ENCODE peak calls at places on chromosomes 16 and 17, in ten cellular contexts. V, I, E, T, J, Q, W, S, Z and X are unnamed samples.

GRCh38 chr17:61460796-61461585 is 8.8 kb downstream of the TBX4 start:
- DNase-seq in V (no peak), I (no peak), E (no peak), T (no peak), J (no peak), Q (no peak), W (no peak), S (no peak), Z (no peak), X (peak; percentile 12)

GRCh38 chr16:57093845-57094564 is 1.6 kb downstream of the CPNE2 start:
- DNase-seq in V (no peak), I (no peak), E (no peak), T (no peak), J (peak; percentile 38), Q (no peak), W (no peak), S (no peak), Z (no peak), X (no peak)

GRCh38 chr17:57911834-57912673 is 43.2 kb downstream of the CUEDC1 start:
- DNase-seq in V (peak; percentile 95), I (no peak), E (no peak), T (no peak), J (peak; percentile 96), Q (peak; percentile 89), W (no peak), S (no peak), Z (no peak), X (no peak)

GRCh38 chr16:84397090-84397489 is 28.8 kb downstream of the ATP2C2 start:
- DNase-seq in V (no peak), I (no peak), E (peak; percentile 12), T (no peak), J (peak; percentile 72), Q (no peak), W (no peak), S (no peak), Z (no peak), X (no peak)

GRCh38 chr16:84109598-84110325 is 7.0 kb downstream of the MBTPS1 start:
- DNase-seq in V (no peak), I (no peak), E (no peak), T (no peak), J (no peak), Q (no peak), W (no peak), S (no peak), Z (no peak), X (no peak)

GRCh38 chr17:74738051-74738996 is 1.3 kb downstream of the RAB37 start:
- DNase-seq in V (no peak), I (peak; percentile 61), E (no peak), T (peak; percentile 92), J (peak; percentile 63), Q (no peak), W (peak; percentile 72), S (no peak), Z (peak; percentile 67), X (no peak)

GRCh38 chr16:35102780-35103403 is 1643.5 kb downstream of the TP53TG3F start:
- DNase-seq in V (no peak), I (no peak), E (peak; percentile 1), T (no peak), J (peak; percentile 48), Q (no peak), W (no peak), S (no peak), Z (no peak), X (peak; percentile 41)

GRCh38 chr16:67277294-67277998 is 1.9 kb upstream of the PLEKHG4 start:
- DNase-seq in V (no peak), I (no peak), E (peak; percentile 33), T (no peak), J (peak; percentile 67), Q (peak; percentile 99), W (no peak), S (peak; percentile 99), Z (no peak), X (peak; percentile 15)

GRCh38 chr16:10708969-10709368 is 14.2 kb upstream of the TEKT5 start:
- DNase-seq in V (no peak), I (no peak), E (no peak), T (no peak), J (no peak), Q (no peak), W (no peak), S (no peak), Z (no peak), X (no peak)

GRCh38 chr16:23318639-23319038 is 16.5 kb downstream of the SCNN1B start:
- DNase-seq in V (no peak), I (no peak), E (no peak), T (no peak), J (no peak), Q (no peak), W (no peak), S (no peak), Z (no peak), X (no peak)

GRCh38 chr17:66276328-66276937 is 26.0 kb upstream of the PRKCA start:
- DNase-seq in V (no peak), I (no peak), E (peak; percentile 28), T (no peak), J (peak; percentile 36), Q (peak; percentile 87), W (no peak), S (peak; percentile 56), Z (no peak), X (no peak)

GRCh38 chr17:9240659-9241370 is 219.5 kb downstream of the NTN1 start:
- DNase-seq in V (peak; percentile 54), I (no peak), E (peak; percentile 96), T (no peak), J (no peak), Q (peak; percentile 65), W (no peak), S (peak; percentile 29), Z (no peak), X (no peak)

GRCh38 chr16:89842471-89843408 is 14.5 kb downstream of the SPIRE2 start:
- DNase-seq in V (no peak), I (no peak), E (no peak), T (no peak), J (peak; percentile 51), Q (peak; percentile 62), W (no peak), S (peak; percentile 92), Z (no peak), X (no peak)

GRCh38 chr16:67407176-67407787 is 9.0 kb downstream of the ZDHHC1 start:
- DNase-seq in V (no peak), I (no peak), E (no peak), T (no peak), J (no peak), Q (peak; percentile 20), W (no peak), S (no peak), Z (no peak), X (no peak)

GRCh38 chr17:76497979-76498885 is 3.0 kb downstream of the RHBDF2 start:
- DNase-seq in V (peak; percentile 63), I (no peak), E (peak; percentile 77), T (peak; percentile 40), J (peak; percentile 69), Q (peak; percentile 69), W (no peak), S (peak; percentile 96), Z (no peak), X (no peak)

GRCh38 chr16:57621521-57622268 is 6.7 kb upstream of the ADGRG1 start:
- DNase-seq in V (no peak), I (no peak), E (no peak), T (no peak), J (no peak), Q (no peak), W (no peak), S (no peak), Z (no peak), X (no peak)

GRCh38 chr16:50202926-50203624 is 50.0 kb downstream of the TENT4B start:
- DNase-seq in V (no peak), I (no peak), E (peak; percentile 81), T (no peak), J (peak; percentile 81), Q (peak; percentile 95), W (no peak), S (peak; percentile 92), Z (no peak), X (no peak)

GRCh38 chr16:17295948-17296347 is 174.8 kb downstream of the XYLT1 start:
- DNase-seq in V (no peak), I (no peak), E (no peak), T (no peak), J (no peak), Q (no peak), W (no peak), S (no peak), Z (no peak), X (no peak)